ENCODE peak calls at places on chromosomes 12 and 14, in eight cellular contexts. E, Y, F, I, Z, H, J and M are unnamed samples.

GRCh38 chr12:131499160-131499863 is 211.6 kb upstream of the SFSWAP start:
- DNase-seq in I (no peak), F (no peak), J (no peak), Z (no peak), Y (no peak), E (no peak), H (no peak), M (no peak)

GRCh38 chr12:26056335-26056734 is 68.5 kb downstream of the BHLHE41 start:
- DNase-seq in E (no peak), Z (no peak), I (peak), F (no peak), H (peak), Y (no peak), J (no peak), M (no peak)

GRCh38 chr12:89345830-89346740 is 6.2 kb downstream of the DUSP6 start:
- DNase-seq in I (peak), F (peak), E (no peak), Z (peak), H (peak), Y (no peak), J (peak), M (peak)

GRCh38 chr14:103949386-103949785 is 7.1 kb upstream of the RD3L start:
- DNase-seq in Z (no peak), H (no peak), E (no peak), F (no peak), Y (no peak), J (no peak), I (no peak), M (no peak)

GRCh38 chr12:119772431-119772830 is 104.5 kb downstream of the PRKAB1 start:
- DNase-seq in F (no peak), H (no peak), Y (no peak), I (no peak), J (no peak), E (no peak), Z (no peak), M (no peak)

GRCh38 chr12:89477633-89478279 is 46.8 kb downstream of the GALNT4 start:
- DNase-seq in J (no peak), Z (no peak), Y (no peak), I (no peak), F (no peak), E (no peak), H (no peak), M (no peak)

GRCh38 chr12:65878540-65878939 is 54.3 kb downstream of the HMGA2 start:
- DNase-seq in Y (no peak), I (peak), J (no peak), F (no peak), H (no peak), E (no peak), Z (no peak), M (no peak)

GRCh38 chr14:73757876-73758391 is 43.8 kb upstream of the PNMA1 start:
- DNase-seq in Z (no peak), J (no peak), Y (no peak), H (no peak), I (no peak), E (no peak), F (no peak), M (no peak)

GRCh38 chr12:6434205-6435180 is 10.3 kb upstream of the CD27 start:
- DNase-seq in I (no peak), Y (no peak), F (peak), H (no peak), E (no peak), Z (no peak), J (no peak), M (no peak)

GRCh38 chr12:121806556-121807308 is 2.9 kb downstream of the SETD1B start:
- DNase-seq in H (peak), E (no peak), J (no peak), Z (no peak), Y (no peak), F (no peak), I (no peak), M (no peak)

GRCh38 chr12:43653917-43654316 is 101.9 kb upstream of the ADAMTS20 start:
- DNase-seq in J (peak), Y (no peak), Z (no peak), F (no peak), E (no peak), I (no peak), H (no peak), M (no peak)

GRCh38 chr12:94818970-94819369 is 168.6 kb upstream of the TMCC3 start:
- DNase-seq in Z (no peak), Y (no peak), F (no peak), I (no peak), J (no peak), E (no peak), H (no peak), M (no peak)

GRCh38 chr14:99148861-99149610 is 123.0 kb downstream of the BCL11B start:
- DNase-seq in E (no peak), I (no peak), H (no peak), J (no peak), Z (no peak), F (no peak), Y (no peak), M (no peak)